ENCODE peak calls at places on chromosomes 4 and X, in six cellular contexts. F is psoas muscle, A is AG10803, O is NCI-H524, L is mesendoderm, M is transverse colon. J is an unnamed sample.

GRCh38 chr4:184695178-184695896 is 38.6 kb downstream of the CENPU start:
- DNase-seq in F (no peak), A (no peak), O (no peak), L (no peak), M (no peak), J (no peak)

GRCh38 chr4:1666391-1666790 is 17.7 kb downstream of the FAM53A start:
- DNase-seq in F (no peak), A (no peak), O (no peak), L (no peak), M (no peak), J (no peak)

GRCh38 chr4:57554693-57555092 is 444.5 kb upstream of the IGFBP7 start:
- DNase-seq in F (no peak), A (no peak), O (no peak), L (no peak), M (no peak), J (no peak)

GRCh38 chrX:34638116-34638515 is 19.0 kb downstream of the TMEM47 start:
- DNase-seq in F (no peak), A (peak), O (no peak), L (peak), M (no peak), J (peak)

GRCh38 chr4:45550766-45551366 is 573.0 kb downstream of the GABRG1 start:
- DNase-seq in F (no peak), A (no peak), O (no peak), L (no peak), M (no peak), J (no peak)

GRCh38 chr4:139274790-139275189 is 5.2 kb downstream of the MGARP start:
- DNase-seq in F (no peak), A (no peak), O (no peak), L (no peak), M (no peak), J (no peak)

GRCh38 chr4:65668201-65669007 is 1.9 kb downstream of the EPHA5 start:
- DNase-seq in F (no peak), A (peak), O (no peak), L (peak), M (no peak), J (peak)

GRCh38 chr4:102623622-102624021 is 122.5 kb downstream of the NFKB1 start:
- DNase-seq in F (no peak), A (peak), O (peak), L (peak), M (no peak), J (peak)

GRCh38 chrX:63330681-63331080 is 20.5 kb downstream of the SPIN4 start:
- DNase-seq in F (no peak), A (no peak), O (no peak), L (no peak), M (no peak), J (no peak)

GRCh38 chr4:88709989-88710388 is 12.4 kb upstream of the NAP1L5 start:
- DNase-seq in F (no peak), A (no peak), O (no peak), L (no peak), M (no peak), J (no peak)

GRCh38 chr4:27005512-27006246 is 145.0 kb downstream of the STIM2 start:
- DNase-seq in F (no peak), A (peak), O (no peak), L (no peak), M (no peak), J (no peak)